ENCODE peak calls at places on chromosomes 1 and 21, in eight cellular contexts. A, S, I, K, M, P, E and D are unnamed samples.
A peak's percentile ranks its signal among the peaks of the same experiment; 100 is the strongest.

GRCh38 chr1:14531519-14531918 is 67.0 kb upstream of the KAZN start:
- DNase-seq in A (no peak), S (no peak), I (no peak), K (no peak), M (no peak), P (no peak), E (no peak), D (no peak)

GRCh38 chr1:44237721-44238457 is 24.6 kb downstream of the DMAP1 start:
- DNase-seq in A (peak; percentile 71), S (peak; percentile 50), I (peak; percentile 88), K (peak; percentile 25), M (peak; percentile 83), P (no peak), E (peak; percentile 69), D (no peak)

GRCh38 chr1:245292141-245292540 is 137.4 kb downstream of the KIF26B start:
- DNase-seq in A (no peak), S (no peak), I (no peak), K (no peak), M (no peak), P (no peak), E (no peak), D (no peak)

GRCh38 chr21:21439761-21440160 is 441.6 kb downstream of the NCAM2 start:
- DNase-seq in A (no peak), S (no peak), I (no peak), K (peak; percentile 36), M (no peak), P (no peak), E (no peak), D (no peak)

GRCh38 chr1:224914292-224914900 is 15.1 kb upstream of the DNAH14 start:
- DNase-seq in A (no peak), S (no peak), I (no peak), K (peak; percentile 2), M (no peak), P (no peak), E (no peak), D (no peak)

GRCh38 chr1:27550510-27551169 is 53.3 kb downstream of the AHDC1 start:
- DNase-seq in A (no peak), S (no peak), I (no peak), K (no peak), M (no peak), P (no peak), E (no peak), D (no peak)

GRCh38 chr21:44636209-44637017 is 743 bp upstream of the KRTAP10-10 start:
- DNase-seq in A (no peak), S (no peak), I (no peak), K (no peak), M (no peak), P (no peak), E (no peak), D (no peak)

GRCh38 chr1:41411229-41411628 is 50.0 kb downstream of the FOXO6 start:
- DNase-seq in A (no peak), S (no peak), I (no peak), K (no peak), M (no peak), P (no peak), E (no peak), D (no peak)

GRCh38 chr1:87265786-87266185 is 62.9 kb upstream of the LMO4 start:
- DNase-seq in A (no peak), S (no peak), I (no peak), K (no peak), M (no peak), P (no peak), E (no peak), D (no peak)

GRCh38 chr1:2443285-2444137 is 31.1 kb upstream of the PEX10 start:
- DNase-seq in A (no peak), S (no peak), I (no peak), K (no peak), M (no peak), P (no peak), E (no peak), D (no peak)

GRCh38 chr1:40530735-40531380 is 579 bp upstream of the ZNF684 start:
- DNase-seq in A (no peak), S (no peak), I (no peak), K (peak; percentile 23), M (no peak), P (no peak), E (no peak), D (no peak)

GRCh38 chr1:151005729-151006330 is 872 bp downstream of the MINDY1 start:
- DNase-seq in A (no peak), S (no peak), I (no peak), K (no peak), M (no peak), P (no peak), E (peak; percentile 48), D (no peak)

GRCh38 chr1:20590313-20590777 is 1.4 kb downstream of the CDA start:
- DNase-seq in A (no peak), S (no peak), I (peak; percentile 31), K (peak; percentile 67), M (no peak), P (no peak), E (peak; percentile 60), D (no peak)

GRCh38 chr1:31264790-31265386 is 25.2 kb upstream of the NKAIN1 start:
- DNase-seq in A (no peak), S (no peak), I (no peak), K (no peak), M (no peak), P (peak; percentile 79), E (no peak), D (no peak)

GRCh38 chr1:62508187-62508758 is 71.4 kb downstream of the USP1 start:
- DNase-seq in A (no peak), S (peak; percentile 33), I (peak; percentile 54), K (peak; percentile 65), M (no peak), P (no peak), E (peak; percentile 46), D (no peak)

GRCh38 chr1:20058531-20058930 is 11.5 kb upstream of the PLA2G5 start:
- DNase-seq in A (no peak), S (no peak), I (no peak), K (peak; percentile 82), M (no peak), P (no peak), E (no peak), D (peak; percentile 27)

GRCh38 chr1:1430114-1430982 is 5.1 kb upstream of the VWA1 start:
- DNase-seq in A (peak; percentile 62), S (no peak), I (peak; percentile 74), K (peak; percentile 50), M (peak; percentile 88), P (peak; percentile 91), E (no peak), D (peak; percentile 63)
- H3K4me3 ChIP-seq in A (no peak overlapping the region), S (no peak overlapping the region), I (no peak overlapping the region), K (no peak overlapping the region), M (no peak overlapping the region), P (no peak overlapping the region), E (no peak overlapping the region), D (no peak overlapping the region)

GRCh38 chr1:54874079-54874830 is 12.7 kb downstream of the DHCR24 start:
- DNase-seq in A (no peak), S (no peak), I (no peak), K (peak; percentile 66), M (no peak), P (no peak), E (no peak), D (no peak)

GRCh38 chr1:54876814-54877213 is 10.2 kb downstream of the DHCR24 start:
- DNase-seq in A (no peak), S (no peak), I (no peak), K (no peak), M (no peak), P (no peak), E (no peak), D (no peak)

GRCh38 chr1:54872041-54872342 is 15.0 kb downstream of the DHCR24 start:
- DNase-seq in A (no peak), S (no peak), I (no peak), K (no peak), M (no peak), P (no peak), E (no peak), D (no peak)

GRCh38 chr1:54871275-54872040 is 15.5 kb downstream of the DHCR24 start:
- DNase-seq in A (no peak), S (no peak), I (no peak), K (no peak), M (peak; percentile 41), P (no peak), E (no peak), D (no peak)

DNA sequence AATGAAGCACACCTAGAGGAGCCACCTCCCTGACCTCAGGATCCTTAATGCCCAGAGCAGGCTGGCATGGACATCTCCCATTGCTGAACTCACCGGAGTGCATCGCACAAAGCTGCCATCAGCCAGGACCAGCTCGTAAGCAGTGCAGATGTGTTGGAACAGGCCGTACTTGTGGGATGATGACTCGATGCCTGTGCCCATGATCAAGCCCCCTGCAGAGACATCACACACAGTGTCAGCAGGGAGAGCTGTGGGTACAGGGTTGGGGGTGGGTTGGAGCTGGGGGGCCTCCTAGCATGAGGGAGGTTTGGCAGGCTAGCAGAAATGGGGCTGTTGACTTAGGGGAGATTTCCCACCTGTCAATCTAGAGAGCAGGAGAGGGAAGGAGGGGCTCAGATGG is 12.0 kb downstream of the DHCR24 start:
- DNase-seq in A (no peak), S (no peak), I (no peak), K (peak; percentile 34), M (peak; percentile 34), P (no peak), E (no peak), D (no peak)
- H3K36me3 ChIP-seq in A (no peaks in the 10 kb centered on the region), S (peaks cover 38% of the 10 kb centered on the region), I (peaks cover 4% of the 10 kb centered on the region), K (peaks cover 5% of the 10 kb centered on the region), M (no peaks in the 10 kb centered on the region), P (peaks cover 24% of the 10 kb centered on the region), E (peaks cover 16% of the 10 kb centered on the region), D (peaks cover 11% of the 10 kb centered on the region)

GRCh38 chr1:115809847-115810246 is 31.1 kb downstream of the NHLH2 start:
- DNase-seq in A (no peak), S (no peak), I (no peak), K (no peak), M (no peak), P (no peak), E (no peak), D (no peak)

GRCh38 chr1:115810609-115811008 is 30.3 kb downstream of the NHLH2 start:
- DNase-seq in A (no peak), S (no peak), I (no peak), K (no peak), M (no peak), P (no peak), E (no peak), D (peak; percentile 36)

GRCh38 chr1:115811140-115811828 is 29.6 kb downstream of the NHLH2 start:
- DNase-seq in A (peak; percentile 82), S (no peak), I (peak; percentile 54), K (no peak), M (no peak), P (peak; percentile 69), E (peak; percentile 81), D (peak; percentile 77)

GRCh38 chr1:115807723-115808122 is 33.2 kb downstream of the NHLH2 start:
- DNase-seq in A (peak; percentile 80), S (peak; percentile 78), I (peak; percentile 92), K (peak; percentile 66), M (no peak), P (peak; percentile 73), E (peak; percentile 81), D (peak; percentile 74)
- H3K4me3 ChIP-seq in A (no peak overlapping the region), S (no peak overlapping the region), I (no peak overlapping the region), K (no peak overlapping the region), M (no peak overlapping the region), P (no peak overlapping the region), E (no peak overlapping the region), D (no peak overlapping the region)

DNA sequence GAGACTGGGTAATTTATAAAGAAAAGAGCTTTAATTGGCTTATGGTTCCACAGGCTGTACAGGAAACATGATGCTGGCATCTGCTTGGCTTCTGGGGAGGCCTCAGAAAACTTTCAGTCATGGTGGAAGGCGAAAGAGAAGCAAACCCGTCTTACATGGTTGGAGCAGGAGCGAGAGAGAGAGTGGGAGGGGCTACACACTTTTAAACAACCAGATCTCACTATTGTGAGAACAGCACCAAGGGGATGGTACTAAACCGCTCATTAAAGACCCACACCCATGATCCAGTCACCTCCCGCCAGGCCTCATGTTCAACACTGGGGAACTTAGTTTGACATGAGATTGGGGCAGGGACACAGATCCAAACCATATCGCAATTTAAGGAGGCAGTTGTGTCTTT is 69.4 kb downstream of the PKN2 start:
- DNase-seq in A (no peak), S (no peak), I (no peak), K (no peak), M (no peak), P (no peak), E (no peak), D (no peak)
- H3K36me3 ChIP-seq in A (no peaks in the 10 kb centered on the region), S (no peaks in the 10 kb centered on the region), I (no peaks in the 10 kb centered on the region), K (peaks cover 2% of the 10 kb centered on the region), M (peaks cover 4% of the 10 kb centered on the region), P (no peaks in the 10 kb centered on the region), E (peaks cover 2% of the 10 kb centered on the region), D (no peaks in the 10 kb centered on the region)